ENCODE peak calls at places on chromosome 10, in seven cellular contexts. Y is transverse colon, V is HFF-Myc, O is NB4, W is WERI-Rb-1, E is GM20000, S is fibroblast of lung. R is an unnamed sample.

GRCh38 chr10:117929321-117930067 is 117.2 kb downstream of the RAB11FIP2 start:
- DNase-seq in Y (no peak), V (no peak), O (no peak), W (peak), E (no peak), S (no peak), R (peak)

GRCh38 chr10:12628964-12629766 is 279.8 kb downstream of the CAMK1D start:
- DNase-seq in Y (peak), V (no peak), O (no peak), W (peak), E (no peak), S (peak), R (peak)

GRCh38 chr10:76743169-76743568 is 894.4 kb downstream of the KCNMA1 start:
- DNase-seq in Y (no peak), V (no peak), O (no peak), W (no peak), E (no peak), S (no peak), R (no peak)

GRCh38 chr10:68095176-68095575 is 14.1 kb upstream of the MYPN start:
- DNase-seq in Y (no peak), V (no peak), O (no peak), W (no peak), E (no peak), S (peak), R (no peak)

GRCh38 chr10:1123972-1124371 is 67.8 kb downstream of the WDR37 start:
- DNase-seq in Y (no peak), V (no peak), O (no peak), W (no peak), E (no peak), S (no peak), R (no peak)

GRCh38 chr10:124206616-124207015 is 113.2 kb upstream of the CHST15 start:
- DNase-seq in Y (no peak), V (no peak), O (no peak), W (no peak), E (no peak), S (no peak), R (no peak)

GRCh38 chr10:92305133-92306072 is 14.4 kb downstream of the MARCHF5 start:
- DNase-seq in Y (no peak), V (no peak), O (no peak), W (no peak), E (no peak), S (no peak), R (no peak)

GRCh38 chr10:31374146-31374696 is 55.2 kb downstream of the ZEB1 start:
- DNase-seq in Y (no peak), V (no peak), O (no peak), W (no peak), E (no peak), S (peak), R (no peak)

GRCh38 chr10:89171996-89172395 is 35.1 kb downstream of the CH25H start:
- DNase-seq in Y (no peak), V (no peak), O (no peak), W (no peak), E (no peak), S (no peak), R (no peak)

GRCh38 chr10:11017575-11018425 is at the start of gene CELF2:
- DNase-seq in Y (peak), V (no peak), O (no peak), W (peak), E (peak), S (peak), R (peak)

GRCh38 chr10:3372284-3372683 is 199.7 kb upstream of the PITRM1 start:
- DNase-seq in Y (no peak), V (no peak), O (no peak), W (no peak), E (no peak), S (peak), R (no peak)

GRCh38 chr10:26173837-26174236 is 42.7 kb upstream of the GAD2 start:
- DNase-seq in Y (no peak), V (no peak), O (no peak), W (no peak), E (no peak), S (no peak), R (no peak)

GRCh38 chr10:123287594-123288247 is 133.5 kb downstream of the BUB3 start:
- DNase-seq in Y (no peak), V (no peak), O (no peak), W (no peak), E (peak), S (peak), R (no peak)

GRCh38 chr10:127410030-127410429 is 139.1 kb upstream of the NPS start:
- DNase-seq in Y (no peak), V (no peak), O (no peak), W (no peak), E (no peak), S (no peak), R (no peak)

GRCh38 chr10:114163062-114163861 is 10.7 kb downstream of the CCDC186 start:
- DNase-seq in Y (no peak), V (no peak), O (no peak), W (no peak), E (no peak), S (peak), R (no peak)

GRCh38 chr10:9243861-9244515 is 1189.5 kb downstream of the GATA3 start:
- DNase-seq in Y (no peak), V (no peak), O (no peak), W (peak), E (no peak), S (peak), R (peak)

GRCh38 chr10:119759832-119760231 is 34.0 kb downstream of the INPP5F start:
- DNase-seq in Y (no peak), V (no peak), O (no peak), W (no peak), E (no peak), S (peak), R (no peak)

GRCh38 chr10:88315746-88316145 is 267.4 kb downstream of the RNLS start:
- DNase-seq in Y (no peak), V (no peak), O (peak), W (no peak), E (no peak), S (no peak), R (no peak)

GRCh38 chr10:69473304-69473985 is 22.2 kb downstream of the TSPAN15 start:
- DNase-seq in Y (no peak), V (no peak), O (no peak), W (no peak), E (no peak), S (no peak), R (no peak)

GRCh38 chr10:35328404-35329037 is 7.8 kb upstream of the CCNY start:
- DNase-seq in Y (no peak), V (peak), O (no peak), W (no peak), E (no peak), S (peak), R (no peak)

GRCh38 chr10:86954681-86955500 is 2.5 kb downstream of the MMRN2 start:
- DNase-seq in Y (no peak), V (no peak), O (no peak), W (no peak), E (no peak), S (no peak), R (no peak)

GRCh38 chr10:100303724-100304319 is 17.3 kb upstream of the BLOC1S2 start:
- DNase-seq in Y (no peak), V (no peak), O (peak), W (no peak), E (peak), S (peak), R (peak)

GRCh38 chr10:4820804-4821401 is 5.1 kb upstream of the AKR1E2 start:
- DNase-seq in Y (no peak), V (no peak), O (no peak), W (no peak), E (no peak), S (peak), R (no peak)

GRCh38 chr10:128047337-128047736 is 78.9 kb downstream of the MKI67 start:
- DNase-seq in Y (peak), V (no peak), O (peak), W (no peak), E (peak), S (peak), R (peak)

GRCh38 chr10:72694476-72695369 is 2.8 kb downstream of the MCU start:
- DNase-seq in Y (no peak), V (no peak), O (peak), W (peak), E (no peak), S (peak), R (peak)

GRCh38 chr10:69577268-69578232 is 4.3 kb upstream of the NEUROG3 start:
- DNase-seq in Y (no peak), V (no peak), O (no peak), W (peak), E (no peak), S (no peak), R (peak)

GRCh38 chr10:132532784-132533560 is 4.6 kb upstream of the INPP5A start:
- DNase-seq in Y (no peak), V (peak), O (no peak), W (no peak), E (no peak), S (peak), R (no peak)

GRCh38 chr10:24926549-24926948 is 25.9 kb downstream of the PRTFDC1 start:
- DNase-seq in Y (no peak), V (no peak), O (no peak), W (no peak), E (no peak), S (no peak), R (no peak)

GRCh38 chr10:500876-501275 is 188.6 kb downstream of the DIP2C start:
- DNase-seq in Y (no peak), V (no peak), O (no peak), W (no peak), E (no peak), S (peak), R (no peak)

GRCh38 chr10:71525721-71526120 is 129.0 kb downstream of the CDH23 start:
- DNase-seq in Y (no peak), V (no peak), O (no peak), W (no peak), E (no peak), S (no peak), R (no peak)

GRCh38 chr10:129511086-129511485 is 44.0 kb downstream of the MGMT start:
- DNase-seq in Y (no peak), V (no peak), O (no peak), W (no peak), E (no peak), S (no peak), R (no peak)

GRCh38 chr10:29881336-29881751 is 178.0 kb downstream of the JCAD start:
- DNase-seq in Y (no peak), V (no peak), O (no peak), W (peak), E (no peak), S (no peak), R (no peak)

GRCh38 chr10:124878457-124878739 is 63.5 kb upstream of the ZRANB1 start:
- DNase-seq in Y (no peak), V (no peak), O (no peak), W (no peak), E (no peak), S (no peak), R (no peak)

GRCh38 chr10:70978181-70978580 is 89.8 kb upstream of the PCBD1 start:
- DNase-seq in Y (no peak), V (no peak), O (no peak), W (no peak), E (no peak), S (no peak), R (no peak)

GRCh38 chr10:69327463-69328345 is 49.4 kb downstream of the HK1 start:
- DNase-seq in Y (peak), V (no peak), O (peak), W (no peak), E (peak), S (peak), R (no peak)

GRCh38 chr10:110789604-110790428 is 81.9 kb upstream of the PDCD4 start:
- DNase-seq in Y (no peak), V (no peak), O (no peak), W (no peak), E (no peak), S (no peak), R (no peak)

GRCh38 chr10:12663863-12664262 is 314.5 kb downstream of the CAMK1D start:
- DNase-seq in Y (no peak), V (no peak), O (no peak), W (no peak), E (no peak), S (no peak), R (no peak)

GRCh38 chr10:34121125-34121973 is 693.7 kb downstream of the PARD3 start:
- DNase-seq in Y (no peak), V (no peak), O (peak), W (no peak), E (no peak), S (no peak), R (no peak)

GRCh38 chr10:86795353-86795752 is 38.9 kb downstream of the BMPR1A start:
- DNase-seq in Y (no peak), V (peak), O (no peak), W (no peak), E (no peak), S (peak), R (peak)

DNA sequence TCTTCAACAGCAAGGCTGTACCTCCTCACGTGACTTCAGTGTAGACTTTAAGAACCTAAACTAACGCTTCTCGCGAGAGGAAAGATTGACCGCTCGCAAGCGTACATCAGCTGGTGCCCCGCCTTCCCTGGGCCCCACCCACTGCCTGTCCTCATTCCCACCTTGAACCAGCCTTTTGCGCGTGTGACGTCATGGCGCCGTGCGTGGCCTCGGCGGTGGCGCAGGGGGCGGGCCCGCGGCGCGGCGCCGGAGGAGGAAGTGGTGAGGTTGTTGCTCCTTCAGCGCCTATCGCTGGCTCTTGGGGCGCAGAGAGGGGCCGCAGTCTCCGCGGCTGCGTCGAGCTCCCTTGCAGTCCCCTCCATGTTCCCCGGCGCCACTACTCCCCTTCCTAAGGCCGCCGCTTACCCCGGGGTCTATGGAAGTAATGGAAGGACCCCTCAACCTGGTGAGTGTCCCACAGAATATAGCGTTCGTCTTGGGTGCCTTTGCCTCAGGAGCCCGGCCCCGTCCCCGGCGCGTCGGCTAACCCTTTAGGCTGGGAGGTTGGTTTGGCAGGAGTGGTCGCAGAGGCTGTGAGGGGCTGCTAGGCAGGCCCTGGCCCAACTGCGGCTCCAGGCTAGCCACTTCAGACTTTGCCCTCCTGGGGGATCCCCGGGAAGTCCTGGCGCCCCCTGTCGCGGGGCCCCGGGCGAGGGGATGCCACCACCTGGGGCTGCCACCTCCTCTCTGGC is at the start of gene NRBF2:
- DNase-seq in Y (peak), V (peak), O (peak), W (peak), E (peak), S (peak), R (peak)
- TF ChIP-seq CTCF in Y (peak), V (peak), O (peak), W (no peak), E (peak), S (peak), R (peak)

DNA sequence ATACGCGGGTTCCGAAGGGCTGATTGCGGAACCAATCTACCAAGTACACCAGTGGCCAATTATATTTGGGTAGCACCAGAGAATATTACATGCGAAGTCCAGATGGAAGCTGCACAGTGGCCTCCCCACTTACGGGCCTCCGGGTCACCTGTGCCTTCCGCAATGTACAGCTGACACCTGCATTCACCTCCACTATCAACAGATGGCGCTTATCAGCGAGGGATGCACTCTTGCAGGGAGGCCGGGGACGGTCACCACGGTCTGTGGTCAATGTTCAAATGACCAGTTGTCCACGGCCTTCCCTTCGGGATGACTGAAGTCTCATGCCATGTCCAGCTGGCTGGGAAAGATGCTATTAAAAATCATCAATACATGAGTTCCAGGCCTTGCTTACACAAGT is 47.6 kb downstream of the SLIT1 start:
- DNase-seq in Y (no peak), V (no peak), O (no peak), W (peak), E (no peak), S (no peak), R (peak)
- TF ChIP-seq CTCF in Y (peak), V (no peak), O (peak), W (peak), E (no peak), S (no peak), R (peak)

GRCh38 chr10:47026301-47027107 is 115.3 kb downstream of the PTPN20 start:
- DNase-seq in Y (peak), V (no peak), O (no peak), W (peak), E (no peak), S (no peak), R (no peak)
- TF ChIP-seq CTCF in Y (no peak), V (no peak), O (no peak), W (no peak), E (no peak), S (no peak), R (no peak)

GRCh38 chr10:78301891-78302738 is 268.5 kb downstream of the RPS24 start:
- DNase-seq in Y (no peak), V (no peak), O (peak), W (peak), E (peak), S (no peak), R (no peak)
- TF ChIP-seq CTCF in Y (no peak), V (peak), O (no peak), W (peak), E (no peak), S (peak), R (peak)

GRCh38 chr10:6408799-6409198 is 171.3 kb downstream of the PRKCQ start:
- DNase-seq in Y (no peak), V (no peak), O (no peak), W (no peak), E (no peak), S (no peak), R (no peak)
- TF ChIP-seq CTCF in Y (no peak), V (no peak), O (no peak), W (no peak), E (no peak), S (peak), R (peak)

R was measured in neural progenitor cell.